ENCODE peak calls at places on chromosomes 5 and 9, in seven cellular contexts. P is spleen, X is kidney, Y is psoas muscle, H is IMR-90, K is ascending aorta, B is suprapubic skin. N is an unnamed sample.

GRCh38 chr5:164578401-164578800 is 1073.0 kb downstream of the MAT2B start:
- DNase-seq in Y (no peak), P (no peak), H (no peak), K (no peak), X (no peak), B (no peak), N (no peak)

GRCh38 chr5:153402550-153402949 is 87.9 kb upstream of the GRIA1 start:
- DNase-seq in K (no peak), X (no peak), H (no peak), P (no peak), B (no peak), Y (no peak), N (no peak)

GRCh38 chr9:131418143-131419028 is 24.5 kb downstream of the PRRC2B start:
- DNase-seq in B (no peak), X (no peak), P (no peak), K (no peak), H (peak; percentile 41), Y (no peak), N (peak; percentile 51)

GRCh38 chr9:105864248-105864898 is 170.0 kb downstream of the TMEM38B start:
- DNase-seq in P (no peak), B (no peak), Y (no peak), X (no peak), K (no peak), H (peak; percentile 2), N (no peak)

GRCh38 chr9:95181226-95181818 is 136.2 kb downstream of the FANCC start:
- DNase-seq in K (no peak), Y (no peak), X (no peak), B (no peak), H (peak; percentile 9), P (no peak), N (peak; percentile 9)

GRCh38 chr5:168364738-168365550 is 73.5 kb downstream of the WWC1 start:
- DNase-seq in P (no peak), B (no peak), Y (no peak), X (no peak), H (peak; percentile 63), K (peak; percentile 50), N (peak; percentile 61)

GRCh38 chr9:98374385-98375051 is 119.1 kb upstream of the TBC1D2 start:
- DNase-seq in P (no peak), X (no peak), H (peak; percentile 96), K (no peak), B (peak; percentile 21), Y (no peak), N (peak; percentile 98)

GRCh38 chr9:128724744-128725211 is 851 bp upstream of the ZDHHC12 start:
- DNase-seq in X (peak; percentile 87), B (peak; percentile 88), Y (peak; percentile 82), P (peak; percentile 86), H (peak; percentile 64), K (no peak), N (peak; percentile 86)

GRCh38 chr9:77883133-77883532 is 148.5 kb downstream of the GNAQ start:
- DNase-seq in K (no peak), P (no peak), H (no peak), B (no peak), X (no peak), Y (no peak), N (no peak)

GRCh38 chr5:37858250-37858649 is 18.4 kb upstream of the GDNF start:
- DNase-seq in H (no peak), X (no peak), K (no peak), B (no peak), P (no peak), Y (no peak), N (no peak)
- H3K27ac ChIP-seq in H (no peak overlapping the region), X (no peak overlapping the region), K (no peak overlapping the region), B (no peak overlapping the region), P (no peak overlapping the region), Y (no peak overlapping the region), N (no peak overlapping the region)

GRCh38 chr5:129820-130219 is 37.9 kb downstream of the PLEKHG4B start:
- DNase-seq in H (peak; percentile 85), P (no peak), B (no peak), Y (no peak), K (no peak), X (no peak), N (no peak)

GRCh38 chr5:125815-126214 is 33.8 kb downstream of the PLEKHG4B start:
- DNase-seq in B (no peak), Y (no peak), H (no peak), X (no peak), P (no peak), K (no peak), N (no peak)

GRCh38 chr5:129148-129547 is 37.2 kb downstream of the PLEKHG4B start:
- DNase-seq in X (no peak), H (no peak), K (no peak), Y (no peak), B (no peak), P (no peak), N (no peak)

GRCh38 chr5:128446-128845 is 36.5 kb downstream of the PLEKHG4B start:
- DNase-seq in Y (no peak), B (no peak), X (no peak), K (no peak), P (no peak), H (no peak), N (no peak)

GRCh38 chr5:126806-127205 is 34.8 kb downstream of the PLEKHG4B start:
- DNase-seq in X (no peak), K (no peak), H (no peak), P (no peak), Y (no peak), B (no peak), N (no peak)
- H3K4me1 ChIP-seq in X (no peaks in the 10 kb centered on the region), K (no peaks in the 10 kb centered on the region), H (peaks cover 5% of the 10 kb centered on the region), P (no peaks in the 10 kb centered on the region), Y (no peaks in the 10 kb centered on the region), B (no peaks in the 10 kb centered on the region), N (no peaks in the 10 kb centered on the region)

GRCh38 chr5:132064738-132065331 is 4.4 kb downstream of the IL3 start:
- DNase-seq in X (peak; percentile 78), B (peak; percentile 80), Y (peak; percentile 75), H (peak; percentile 70), K (peak; percentile 85), P (peak; percentile 87), N (peak; percentile 71)
- H3K4me3 ChIP-seq in X (no peak overlapping the region), B (no peak overlapping the region), Y (no peak overlapping the region), H (no peak overlapping the region), K (no peak overlapping the region), P (no peak overlapping the region), N (no peak overlapping the region)

GRCh38 chr5:111495159-111495558 is 17.2 kb downstream of the STARD4 start:
- DNase-seq in P (no peak), B (no peak), X (no peak), Y (no peak), K (no peak), H (no peak), N (peak; percentile 66)
- H3K27ac ChIP-seq in P (no peak overlapping the region), B (no peak overlapping the region), X (no peak overlapping the region), Y (no peak overlapping the region), K (no peak overlapping the region), H (peak overlapping the region; percentile 76), N (no peak overlapping the region)

DNA sequence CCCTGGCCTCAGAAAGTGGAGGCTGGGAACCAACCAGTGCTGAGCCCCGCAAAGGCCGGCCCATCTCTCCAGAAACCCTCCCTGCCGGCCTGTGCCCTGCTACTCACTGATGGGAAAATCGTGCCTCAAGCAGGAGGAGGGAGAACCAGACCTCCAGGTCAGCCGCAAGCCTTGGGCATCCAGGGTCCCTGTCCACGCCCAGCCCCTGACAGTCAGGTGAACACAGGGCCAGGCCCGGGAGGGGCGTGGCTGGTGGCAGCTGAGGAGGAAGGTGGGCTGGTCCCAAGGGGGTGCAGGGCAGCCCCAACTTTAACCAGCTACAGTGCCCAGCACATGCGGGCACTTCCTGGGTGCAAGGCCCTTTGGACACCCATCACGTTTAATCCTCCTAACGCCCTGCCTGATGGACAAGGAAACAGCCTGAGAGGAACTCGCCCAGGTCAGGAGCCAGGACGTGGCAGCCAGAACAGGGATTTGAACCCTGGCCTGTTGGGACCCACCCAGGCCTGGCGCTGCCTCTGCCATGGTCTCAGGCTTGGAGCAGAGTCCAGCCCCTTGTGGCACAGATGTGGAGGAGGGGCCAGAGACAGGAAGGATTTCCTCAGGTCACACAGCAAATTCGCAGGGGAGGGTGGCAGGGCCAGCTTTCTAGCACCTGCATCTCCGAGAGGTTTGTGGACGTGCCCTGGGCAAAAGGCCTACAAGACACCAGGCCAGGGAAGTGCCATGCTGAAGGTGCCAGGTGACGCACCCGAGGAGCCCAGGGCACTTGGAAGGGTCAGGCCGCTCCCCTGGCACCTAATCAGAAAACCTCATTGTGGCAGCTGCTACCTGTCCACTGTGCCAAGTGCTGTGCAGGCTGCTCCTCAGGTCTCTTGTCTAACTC is 4.5 kb downstream of the RALGDS start:
- DNase-seq in H (no peak), X (peak; percentile 75), Y (peak; percentile 75), P (peak; percentile 73), B (peak; percentile 74), K (no peak), N (peak; percentile 82)
- H3K4me1 ChIP-seq in H (peaks cover 37% of the 10 kb centered on the region), X (peaks cover 62% of the 10 kb centered on the region), Y (peaks cover 86% of the 10 kb centered on the region), P (peaks cover 96% of the 10 kb centered on the region), B (peaks cover 93% of the 10 kb centered on the region), K (peaks cover 41% of the 10 kb centered on the region), N (peaks cover 13% of the 10 kb centered on the region)